ENCODE peak calls at places on chromosomes 7 and 10, in seven cellular contexts. Q, V, O, W, Z, M and E are unnamed samples.

GRCh38 chr10:69659286-69660027 is 29.4 kb downstream of the FAM241B start:
- DNase-seq in W (no peak), O (no peak), Q (no peak), M (no peak), V (no peak), Z (no peak), E (no peak)

GRCh38 chr10:36534471-36535002 is 590.9 kb upstream of the ANKRD30A start:
- DNase-seq in V (peak; percentile 96), M (peak; percentile 77), W (no peak), Q (peak; percentile 12), O (no peak), Z (no peak), E (peak; percentile 67)

GRCh38 chr10:131646551-131647525 is 254.0 kb upstream of the PPP2R2D start:
- DNase-seq in V (no peak), O (peak; percentile 34), Z (no peak), Q (no peak), M (no peak), W (no peak), E (no peak)

GRCh38 chr10:73218466-73219191 is 28.4 kb downstream of the DNAJC9 start:
- DNase-seq in O (peak; percentile 14), Q (peak; percentile 11), V (peak; percentile 47), W (peak; percentile 52), Z (peak; percentile 7), M (peak; percentile 42), E (no peak)

GRCh38 chr7:155201325-155202087 is 96.2 kb upstream of the INSIG1 start:
- DNase-seq in O (no peak), W (no peak), M (no peak), V (no peak), Z (no peak), Q (no peak), E (no peak)

GRCh38 chr10:77637986-77638765 is 568 bp upstream of the KCNMA1 start:
- DNase-seq in V (peak; percentile 78), W (peak; percentile 77), M (no peak), Q (peak; percentile 67), Z (peak; percentile 86), O (peak; percentile 86), E (no peak)

GRCh38 chr10:73379064-73379748 is 20.5 kb upstream of the CFAP70 start:
- DNase-seq in V (no peak), Q (no peak), Z (no peak), M (no peak), W (no peak), O (no peak), E (peak; percentile 29)

GRCh38 chr10:11830836-11831519 is 7.8 kb downstream of the PROSER2 start:
- DNase-seq in M (no peak), O (no peak), W (no peak), V (no peak), Q (peak; percentile 45), Z (no peak), E (no peak)

GRCh38 chr10:11672836-11673235 is 61.4 kb upstream of the USP6NL start:
- DNase-seq in O (no peak), M (no peak), W (no peak), Z (no peak), V (no peak), Q (no peak), E (no peak)

GRCh38 chr7:150966002-150966401 is 12.1 kb downstream of the KCNH2 start:
- DNase-seq in O (peak; percentile 86), Z (peak; percentile 78), W (peak; percentile 63), V (no peak), M (peak; percentile 20), Q (no peak), E (no peak)

GRCh38 chr10:27392606-27393005 is 111.5 kb upstream of the RAB18 start:
- DNase-seq in O (no peak), M (no peak), V (no peak), Z (no peak), W (no peak), Q (no peak), E (no peak)

GRCh38 chr10:78070726-78071125 is 37.1 kb downstream of the RPS24 start:
- DNase-seq in Z (no peak), O (no peak), W (no peak), M (no peak), Q (no peak), V (no peak), E (no peak)

GRCh38 chr10:119726291-119727261 is 726 bp downstream of the INPP5F start:
- DNase-seq in W (peak; percentile 67), O (peak; percentile 90), V (no peak), M (no peak), Z (peak; percentile 84), Q (no peak), E (no peak)

GRCh38 chr10:30055094-30055701 is 4.2 kb downstream of the JCAD start:
- DNase-seq in W (no peak), Z (no peak), Q (no peak), M (no peak), O (no peak), V (peak; percentile 78), E (no peak)

GRCh38 chr7:157587051-157587450 is 250.2 kb downstream of the DNAJB6 start:
- DNase-seq in Z (no peak), O (no peak), W (no peak), V (no peak), Q (no peak), M (no peak), E (no peak)

GRCh38 chr10:101065479-101066145 is 3.8 kb downstream of the KAZALD1 start:
- DNase-seq in O (no peak), Z (no peak), W (no peak), M (no peak), Q (no peak), V (peak; percentile 76), E (no peak)

GRCh38 chr10:94496010-94496409 is 49.6 kb upstream of the HELLS start:
- DNase-seq in M (no peak), W (no peak), O (no peak), Q (no peak), V (peak; percentile 6), Z (no peak), E (no peak)

GRCh38 chr10:114482480-114482879 is 78.2 kb upstream of the AFAP1L2 start:
- DNase-seq in Q (no peak), V (no peak), O (no peak), W (no peak), M (no peak), Z (peak; percentile 42), E (no peak)

GRCh38 chr10:114481055-114481454 is 76.8 kb upstream of the AFAP1L2 start:
- DNase-seq in M (no peak), O (no peak), V (no peak), Z (no peak), Q (no peak), W (no peak), E (no peak)

GRCh38 chr10:114479307-114479706 is 75.0 kb upstream of the AFAP1L2 start:
- DNase-seq in Q (no peak), W (no peak), M (no peak), O (no peak), V (no peak), Z (peak; percentile 27), E (no peak)

GRCh38 chr10:114478281-114478680 is 74.0 kb upstream of the AFAP1L2 start:
- DNase-seq in O (no peak), Q (no peak), V (no peak), M (no peak), W (no peak), Z (no peak), E (no peak)

DNA sequence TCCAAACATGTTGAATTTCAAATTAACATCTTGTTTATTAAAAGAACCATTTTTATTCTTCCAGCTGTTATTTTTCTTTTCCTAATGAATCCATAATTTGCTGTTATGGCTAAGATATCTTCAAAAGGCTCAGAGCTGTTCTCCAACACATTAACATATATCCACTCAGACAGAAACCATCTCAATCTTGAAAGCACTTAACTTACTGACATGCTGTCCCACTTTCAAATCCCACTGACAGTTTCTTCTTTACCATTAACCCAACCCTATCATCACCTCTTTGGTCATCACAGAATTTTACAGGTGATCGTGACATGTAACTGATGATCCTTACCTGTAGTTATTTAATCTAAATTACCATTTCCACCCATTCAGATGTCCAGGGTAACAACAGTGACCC is 75.5 kb upstream of the AFAP1L2 start:
- DNase-seq in O (no peak), V (no peak), Q (no peak), Z (no peak), W (no peak), M (no peak), E (no peak)
- TF ChIP-seq EZH2phosphoT487 in O (no peak), V (no peak), Q (no peak), Z (no peak), W (no peak), M (no peak), E (no peak)

GRCh38 chr7:88523645-88524044 is 217.0 kb upstream of the STEAP4 start:
- DNase-seq in Z (no peak), Q (no peak), M (no peak), O (no peak), V (peak; percentile 1), W (no peak), E (no peak)

GRCh38 chr7:88522771-88523316 is 216.2 kb upstream of the STEAP4 start:
- DNase-seq in M (no peak), W (peak; percentile 3), Z (no peak), O (no peak), Q (no peak), V (no peak), E (peak; percentile 7)
- H3K27ac ChIP-seq in M (no peak overlapping the region), W (no peak overlapping the region), Z (no peak overlapping the region), O (no peak overlapping the region), Q (no peak overlapping the region), V (no peak overlapping the region), E (no peak overlapping the region)

DNA sequence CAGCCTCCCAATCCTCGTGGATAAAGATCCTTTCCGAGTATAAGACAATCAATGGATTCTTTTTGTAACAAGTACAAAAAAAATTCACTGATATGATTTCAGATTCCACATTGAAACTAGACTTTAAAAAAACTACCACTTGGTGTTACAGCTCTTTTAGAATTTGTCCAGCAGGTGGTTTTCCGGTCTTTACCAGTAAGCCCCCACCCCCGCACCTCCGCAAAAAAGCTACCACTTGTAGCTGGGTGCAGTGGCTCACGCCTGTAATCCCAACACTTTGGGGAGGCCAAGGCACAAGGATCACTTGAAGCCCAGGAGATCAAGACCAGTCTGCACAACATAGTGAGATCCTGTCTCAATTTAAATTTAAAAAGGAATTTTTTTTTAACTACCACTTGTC is 19.8 kb downstream of the IGF2BP3 start:
- DNase-seq in Q (no peak), Z (no peak), M (no peak), W (peak; percentile 50), O (no peak), V (no peak), E (no peak)
- TF ChIP-seq EZH2phosphoT487 in Q (no peak), Z (no peak), M (no peak), W (no peak), O (no peak), V (no peak), E (no peak)

GRCh38 chr7:71618281-71618680 is 486.3 kb downstream of the GALNT17 start:
- DNase-seq in O (no peak), Z (no peak), V (peak; percentile 32), W (no peak), M (no peak), Q (no peak), E (no peak)
- H3K27ac ChIP-seq in O (no peak overlapping the region), Z (no peak overlapping the region), V (no peak overlapping the region), W (no peak overlapping the region), M (no peak overlapping the region), Q (no peak overlapping the region), E (no peak overlapping the region)

GRCh38 chr7:38694326-38694725 is 63.2 kb upstream of the AMPH start:
- DNase-seq in V (no peak), Z (no peak), O (no peak), M (no peak), Q (no peak), W (no peak), E (peak; percentile 11)
- TF ChIP-seq EZH2phosphoT487 in V (no peak), Z (no peak), O (no peak), M (no peak), Q (no peak), W (no peak), E (no peak)

GRCh38 chr7:66591801-66592596 is 36.7 kb upstream of the KCTD7 start:
- DNase-seq in Z (peak; percentile 98), O (peak; percentile 94), Q (peak; percentile 94), W (peak; percentile 95), V (peak; percentile 98), M (peak; percentile 94), E (peak; percentile 93)
- H3K27ac ChIP-seq in Z (peak overlapping the region; percentile 95), O (peak overlapping the region; percentile 96), Q (peak overlapping the region; percentile 98), W (peak overlapping the region; percentile 81), V (peak overlapping the region; percentile 99), M (peak overlapping the region; percentile 58), E (peak overlapping the region; percentile 57)